ENCODE peak calls at places on chromosome 3, in eight cellular contexts. I, Y, X, J, P, F, D and S are unnamed samples. For H3K4me1, the result is how much of the 10 kb centered on the place peaks cover.

GRCh38 chr3:101870138-101870537 is 20.8 kb downstream of the NFKBIZ start:
- DNase-seq in P (no peak), J (no peak), D (no peak), X (no peak), I (no peak), F (no peak), Y (no peak), S (no peak)

GRCh38 chr3:56137406-56137805 is 330.9 kb downstream of the ERC2 start:
- DNase-seq in P (no peak), D (no peak), Y (no peak), I (no peak), F (no peak), X (no peak), J (no peak), S (no peak)

GRCh38 chr3:136350557-136350956 is 100.4 kb downstream of the PCCB start:
- DNase-seq in Y (no peak), J (no peak), F (no peak), X (no peak), I (no peak), P (no peak), D (no peak), S (no peak)

GRCh38 chr3:142366434-142366833 is 81.4 kb downstream of the XRN1 start:
- DNase-seq in Y (no peak), J (no peak), I (peak), X (no peak), F (no peak), D (no peak), P (no peak), S (no peak)

GRCh38 chr3:11638669-11639402 is 4.9 kb downstream of the VGLL4 start:
- DNase-seq in X (no peak), I (peak), F (no peak), J (no peak), Y (no peak), D (no peak), P (peak), S (peak)

GRCh38 chr3:34090876-34091275 is 292.4 kb downstream of the PDCD6IP start:
- DNase-seq in P (no peak), X (no peak), F (no peak), J (no peak), I (no peak), D (no peak), Y (no peak), S (no peak)

GRCh38 chr3:15899438-15899837 is 101.7 kb upstream of the ANKRD28 start:
- DNase-seq in F (no peak), D (no peak), P (no peak), I (no peak), J (no peak), Y (no peak), X (no peak), S (no peak)

GRCh38 chr3:151086484-151087456 is 1.3 kb downstream of the MED12L start:
- DNase-seq in Y (peak), J (peak), P (peak), D (peak), X (peak), F (peak), I (peak), S (peak)

GRCh38 chr3:31922962-31923361 is 58.1 kb downstream of the OSBPL10 start:
- DNase-seq in X (no peak), J (peak), I (no peak), P (no peak), Y (no peak), F (no peak), D (no peak), S (no peak)

GRCh38 chr3:16147226-16147625 is 27.3 kb upstream of the GALNT15 start:
- DNase-seq in X (no peak), Y (no peak), J (no peak), D (no peak), F (no peak), I (no peak), P (no peak), S (no peak)

GRCh38 chr3:194399166-194399565 is at the start of gene GP5:
- DNase-seq in D (no peak), F (no peak), Y (no peak), I (no peak), X (no peak), P (no peak), J (no peak), S (no peak)
- H3K4me1 ChIP-seq in D (under half), F (under half), Y (under half), I (under half), X (under half), P (under half), J (under half), S (under half)

DNA sequence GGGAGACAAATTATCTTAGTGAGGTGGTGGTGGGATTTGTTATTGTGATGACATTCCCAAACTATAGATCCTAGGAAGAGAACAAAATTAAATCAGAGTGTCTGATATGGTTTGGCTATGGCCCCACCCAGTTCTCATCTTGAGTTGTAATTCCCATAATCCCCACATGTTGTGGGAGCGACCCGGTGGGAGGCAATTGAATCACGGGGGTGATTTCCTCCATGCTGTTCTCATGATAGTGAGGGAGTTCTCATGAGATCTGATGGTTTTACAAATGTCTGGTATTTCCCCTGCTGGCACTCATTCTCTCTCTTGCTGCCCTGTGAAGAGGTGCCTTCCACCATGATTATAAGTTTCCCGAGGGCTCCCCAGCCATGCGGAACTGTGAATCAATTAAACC is 62.0 kb downstream of the RPL22L1 start:
- DNase-seq in P (no peak), Y (no peak), X (no peak), J (no peak), D (no peak), F (no peak), I (no peak), S (no peak)
- H3K4me1 ChIP-seq in P (under half), Y (under half), X (under half), J (under half), D (under half), F (under half), I (under half), S (under half)

GRCh38 chr3:48467110-48467454 is 20.5 kb downstream of the ATRIP start:
- DNase-seq in F (no peak), I (no peak), X (no peak), D (no peak), Y (no peak), P (no peak), J (no peak), S (no peak)

GRCh38 chr3:48469046-48469915 is 22.7 kb downstream of the ATRIP start:
- DNase-seq in P (no peak), J (no peak), I (no peak), D (no peak), Y (no peak), X (no peak), F (no peak), S (no peak)

GRCh38 chr3:48466386-48467109 is 20.0 kb downstream of the ATRIP start:
- DNase-seq in D (no peak), F (peak), I (no peak), X (peak), P (no peak), Y (peak), J (no peak), S (peak)

GRCh38 chr3:48467473-48468267 is 21.1 kb downstream of the ATRIP start:
- DNase-seq in P (no peak), J (no peak), F (no peak), I (no peak), X (no peak), Y (no peak), D (no peak), S (no peak)

GRCh38 chr3:48468329-48468731 is 21.8 kb downstream of the ATRIP start:
- DNase-seq in F (no peak), Y (peak), J (no peak), X (no peak), D (no peak), P (no peak), I (no peak), S (no peak)
- H3K4me1 ChIP-seq in F (under half), Y (half or more), J (under half), X (half or more), D (under half), P (under half), I (under half), S (under half)

DNA sequence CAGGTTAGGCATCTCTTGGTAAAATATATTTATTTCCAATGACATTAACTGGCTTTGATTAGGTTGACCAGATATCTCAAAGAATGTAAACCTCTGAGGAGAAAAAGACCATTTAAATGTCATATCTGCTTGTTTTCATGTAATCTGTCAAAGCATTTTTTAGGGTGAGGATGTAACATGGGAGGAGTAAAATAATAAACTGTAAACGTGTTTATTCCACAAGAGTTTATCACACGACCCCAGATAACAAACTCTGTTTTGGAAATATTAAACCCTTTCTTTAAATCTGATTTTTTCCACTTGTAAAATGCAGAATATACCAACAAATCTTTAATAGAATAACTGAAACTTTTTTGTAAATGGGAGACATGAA is 1.6 kb downstream of the TM4SF1 start:
- DNase-seq in I (no peak), P (no peak), D (no peak), X (no peak), F (no peak), Y (no peak), J (no peak), S (no peak)
- H3K4me1 ChIP-seq in I (under half), P (under half), D (half or more), X (half or more), F (under half), Y (under half), J (under half), S (under half)

GRCh38 chr3:71065764-71066013 is 517.8 kb downstream of the FOXP1 start:
- DNase-seq in D (no peak), F (no peak), X (no peak), P (no peak), Y (no peak), J (no peak), I (no peak), S (no peak)
- H3K4me1 ChIP-seq in D (under half), F (under half), X (half or more), P (under half), Y (under half), J (half or more), I (half or more), S (under half)

GRCh38 chr3:186976802-186977201 is 46.5 kb downstream of the ST6GAL1 start:
- DNase-seq in F (no peak), Y (no peak), D (no peak), I (no peak), X (no peak), P (peak), J (no peak), S (no peak)
- H3K4me1 ChIP-seq in F (under half), Y (under half), D (under half), I (under half), X (half or more), P (under half), J (under half), S (under half)